ENCODE peak calls at places on chromosomes 1 and 21, in nine cellular contexts. P, J, C, U, Q, E, T, X and Z are unnamed samples.

GRCh38 chr21:26844258-26845065 is 747 bp downstream of the ADAMTS1 start:
- DNase-seq in P (no peak), J (peak), C (peak), U (peak), Q (peak), E (peak), T (peak), X (peak), Z (peak)

GRCh38 chr1:7373936-7374760 is 396.9 kb upstream of the VAMP3 start:
- DNase-seq in P (no peak), J (peak), C (no peak), U (peak), Q (no peak), E (no peak), T (no peak), X (no peak), Z (no peak)

GRCh38 chr1:221040716-221041275 is 161.6 kb downstream of the HLX start:
- DNase-seq in P (no peak), J (no peak), C (no peak), U (no peak), Q (no peak), E (no peak), T (no peak), X (no peak), Z (no peak)

GRCh38 chr21:38333290-38334272 is 76.8 kb downstream of the KCNJ15 start:
- DNase-seq in P (no peak), J (no peak), C (peak), U (no peak), Q (no peak), E (no peak), T (no peak), X (no peak), Z (no peak)

GRCh38 chr1:71339238-71339637 is 258.4 kb upstream of the ZRANB2 start:
- DNase-seq in P (no peak), J (no peak), C (no peak), U (no peak), Q (no peak), E (no peak), T (no peak), X (no peak), Z (no peak)

GRCh38 chr1:86380257-86380861 is 15.8 kb downstream of the ODF2L start:
- DNase-seq in P (peak), J (no peak), C (no peak), U (no peak), Q (no peak), E (no peak), T (no peak), X (no peak), Z (no peak)

GRCh38 chr1:12594966-12595838 is 22.8 kb downstream of the DHRS3 start:
- DNase-seq in P (no peak), J (peak), C (peak), U (no peak), Q (peak), E (peak), T (peak), X (peak), Z (peak)

GRCh38 chr1:202618387-202619022 is 91.7 kb downstream of the SYT2 start:
- DNase-seq in P (no peak), J (no peak), C (no peak), U (no peak), Q (no peak), E (no peak), T (no peak), X (no peak), Z (no peak)

GRCh38 chr1:226983247-226983997 is 43.3 kb downstream of the COQ8A start:
- DNase-seq in P (no peak), J (no peak), C (no peak), U (no peak), Q (peak), E (peak), T (no peak), X (no peak), Z (peak)

GRCh38 chr21:38760017-38760761 is 45.5 kb upstream of the ETS2 start:
- DNase-seq in P (no peak), J (no peak), C (no peak), U (no peak), Q (no peak), E (no peak), T (no peak), X (no peak), Z (no peak)

GRCh38 chr1:152067929-152068328 is 20.9 kb downstream of the TCHHL1 start:
- DNase-seq in P (no peak), J (no peak), C (no peak), U (no peak), Q (no peak), E (no peak), T (no peak), X (no peak), Z (no peak)

GRCh38 chr1:54581621-54582035 is 33.6 kb downstream of the ACOT11 start:
- DNase-seq in P (no peak), J (peak), C (peak), U (peak), Q (peak), E (peak), T (peak), X (peak), Z (peak)

GRCh38 chr1:8047686-8048522 is 21.8 kb upstream of the ERRFI1 start:
- DNase-seq in P (no peak), J (no peak), C (no peak), U (no peak), Q (no peak), E (no peak), T (no peak), X (no peak), Z (no peak)

GRCh38 chr21:46092026-46092764 is 5.7 kb upstream of the COL6A2 start:
- DNase-seq in P (no peak), J (peak), C (no peak), U (peak), Q (peak), E (peak), T (peak), X (peak), Z (peak)

GRCh38 chr1:26991310-26992116 is 2.0 kb upstream of the TRNP1 start:
- DNase-seq in P (no peak), J (peak), C (peak), U (no peak), Q (no peak), E (no peak), T (peak), X (no peak), Z (no peak)

GRCh38 chr1:26996024-26996423 is 2.5 kb downstream of the TRNP1 start:
- DNase-seq in P (no peak), J (no peak), C (no peak), U (no peak), Q (no peak), E (no peak), T (no peak), X (no peak), Z (no peak)

GRCh38 chr1:26994772-26995625 is 1.5 kb downstream of the TRNP1 start:
- DNase-seq in P (no peak), J (peak), C (no peak), U (no peak), Q (no peak), E (no peak), T (peak), X (no peak), Z (no peak)

GRCh38 chr1:26994020-26994745 is 691 bp downstream of the TRNP1 start:
- DNase-seq in P (no peak), J (peak), C (peak), U (no peak), Q (no peak), E (peak), T (peak), X (no peak), Z (no peak)

GRCh38 chr1:26993237-26994019 is at the start of gene TRNP1:
- DNase-seq in P (no peak), J (peak), C (peak), U (peak), Q (no peak), E (peak), T (peak), X (peak), Z (no peak)
- TF ChIP-seq POLR2A in P (peak), J (no peak), C (peak), U (peak), Q (no peak), E (no peak), T (peak), X (peak), Z (peak)

GRCh38 chr1:214548988-214549387 is 2.4 kb downstream of the PTPN14 start:
- DNase-seq in P (no peak), J (no peak), C (peak), U (peak), Q (no peak), E (peak), T (peak), X (peak), Z (peak)
- H3K4me3 ChIP-seq in P (no peak), J (no peak), C (no peak), U (no peak), Q (peak), E (no peak), T (no peak), X (no peak), Z (peak)

GRCh38 chr1:180254854-180255253 is 24.8 kb downstream of the LHX4 start:
- DNase-seq in P (no peak), J (no peak), C (no peak), U (no peak), Q (no peak), E (no peak), T (no peak), X (no peak), Z (no peak)
- H3K27ac ChIP-seq in P (no peak), J (no peak), C (no peak), U (no peak), Q (no peak), E (no peak), T (no peak), X (no peak), Z (no peak)

GRCh38 chr21:44300262-44300959 is 558 bp downstream of the PFKL start:
- DNase-seq in P (no peak), J (peak), C (peak), U (peak), Q (peak), E (peak), T (peak), X (peak), Z (peak)
- TF ChIP-seq POLR2A in P (peak), J (no peak), C (peak), U (no peak), Q (peak), E (no peak), T (peak), X (peak), Z (peak)